ENCODE peak calls at places on chromosomes 12 and 14, in four cellular contexts. F is Panc1, T is cardiac muscle cell, J is psoas muscle. Z is an unnamed sample. For H3K27me3, the result is how much of the 10 kb centered on the place peaks cover.

GRCh38 chr14:59463773-59464650 is 1.2 kb downstream of the GPR135 start:
- DNase-seq in F (no peak), T (peak), J (no peak), Z (no peak)

GRCh38 chr14:105085766-105086165 is 20.5 kb upstream of the GPR132 start:
- DNase-seq in F (no peak), T (no peak), J (no peak), Z (no peak)

GRCh38 chr14:37078131-37078530 is 94.3 kb downstream of the SLC25A21 start:
- DNase-seq in F (no peak), T (no peak), J (no peak), Z (no peak)

GRCh38 chr12:131621701-131622421 is 89.0 kb upstream of the SFSWAP start:
- DNase-seq in F (no peak), T (peak), J (no peak), Z (no peak)

GRCh38 chr12:3107071-3107583 is 29.9 kb downstream of the TSPAN9 start:
- DNase-seq in F (no peak), T (peak), J (no peak), Z (no peak)

GRCh38 chr12:68497702-68498101 is 113.0 kb upstream of the RAP1B start:
- DNase-seq in F (no peak), T (peak), J (no peak), Z (no peak)

GRCh38 chr14:82861321-82861720 is 1327.7 kb upstream of the SEL1L start:
- DNase-seq in F (no peak), T (no peak), J (no peak), Z (no peak)

GRCh38 chr14:38616959-38617358 is 361.1 kb upstream of the CLEC14A start:
- DNase-seq in F (no peak), T (no peak), J (no peak), Z (no peak)

DNA sequence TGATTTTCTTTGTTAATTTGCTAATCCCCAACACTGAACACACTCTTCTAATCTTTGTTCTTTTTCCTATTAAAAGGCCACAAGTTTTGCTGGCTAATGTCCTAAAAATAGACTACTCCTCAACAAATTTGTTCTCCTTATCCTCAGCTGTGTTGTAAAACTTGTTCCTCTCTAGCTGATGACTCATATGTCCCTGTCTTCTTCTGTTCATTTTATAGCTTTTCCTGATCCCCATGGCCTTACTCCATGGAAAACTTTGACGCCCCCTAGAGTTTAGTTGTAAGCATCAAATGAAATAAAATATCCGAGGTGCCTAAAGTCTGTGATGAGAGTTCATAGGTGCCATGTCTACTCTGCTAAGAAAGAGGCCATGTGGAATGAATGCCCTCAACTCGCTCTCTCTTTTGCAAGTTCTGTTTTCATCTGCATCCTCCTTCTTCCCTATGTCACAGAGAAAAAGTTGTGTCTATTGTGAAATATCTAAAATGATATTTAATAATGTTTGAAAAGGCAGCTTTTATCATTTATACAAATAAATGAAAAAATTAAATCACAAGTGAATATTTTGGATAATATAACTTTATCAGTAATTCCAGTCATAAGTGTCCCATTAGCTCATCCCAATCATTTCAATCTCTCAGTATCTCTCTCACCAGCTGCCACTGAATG is 237.9 kb downstream of the IPO8 start:
- DNase-seq in F (no peak), T (peak), J (no peak), Z (no peak)
- TF ChIP-seq CTCF in F (peak), T (peak), J (no peak), Z (no peak)

GRCh38 chr12:116297224-116297834 is 19.8 kb upstream of the MED13L start:
- DNase-seq in F (no peak), T (no peak), J (no peak), Z (no peak)

GRCh38 chr12:116291218-116291617 is 13.7 kb upstream of the MED13L start:
- DNase-seq in F (no peak), T (no peak), J (no peak), Z (no peak)

GRCh38 chr12:116293687-116294463 is 16.4 kb upstream of the MED13L start:
- DNase-seq in F (no peak), T (no peak), J (no peak), Z (no peak)

GRCh38 chr12:116295327-116296263 is 18.1 kb upstream of the MED13L start:
- DNase-seq in F (no peak), T (peak), J (no peak), Z (no peak)

DNA sequence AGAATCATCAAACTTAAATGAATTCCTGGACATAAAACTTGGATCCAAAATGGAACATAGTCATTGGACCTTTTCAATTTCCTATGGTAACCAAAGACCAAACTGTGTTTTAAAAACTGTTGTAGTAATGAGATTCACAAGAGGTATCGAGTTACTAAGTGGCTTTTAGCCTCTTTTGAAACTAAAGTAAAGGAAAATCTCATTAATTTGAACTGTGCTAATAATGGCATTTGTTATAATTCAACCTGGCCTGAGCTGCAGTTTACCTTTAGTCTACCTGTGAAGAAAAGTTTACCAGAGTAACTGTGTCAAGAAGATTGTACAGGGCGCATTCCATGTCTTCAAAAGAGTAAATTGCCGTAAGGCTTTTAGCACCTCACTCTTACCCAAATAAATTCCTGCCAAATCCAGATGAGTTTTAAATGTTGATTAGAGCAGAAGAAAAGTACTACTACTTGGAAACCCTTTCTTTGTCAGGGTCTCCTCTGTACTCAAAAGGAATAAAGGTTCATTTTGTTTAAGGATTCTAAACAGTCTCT is 17.0 kb upstream of the MED13L start:
- DNase-seq in F (no peak), T (no peak), J (no peak), Z (no peak)
- H3K27me3 ChIP-seq in F (under half), T (under half), J (under half), Z (under half)

GRCh38 chr14:53391156-53391555 is 238.0 kb upstream of the DDHD1 start:
- DNase-seq in F (no peak), T (peak), J (no peak), Z (no peak)
- H3K27ac ChIP-seq in F (no peak), T (no peak), J (no peak), Z (no peak)

GRCh38 chr12:45121224-45121623 is 70.3 kb upstream of the DBX2 start:
- DNase-seq in F (no peak), T (no peak), J (no peak), Z (no peak)
- TF ChIP-seq CTCF in F (peak), T (no peak), J (no peak), Z (no peak)

GRCh38 chr12:56487448-56488040 is 417 bp downstream of the GLS2 start:
- DNase-seq in F (no peak), T (no peak), J (peak), Z (peak)

GRCh38 chr12:56484566-56484965 is 3.4 kb downstream of the GLS2 start:
- DNase-seq in F (no peak), T (no peak), J (no peak), Z (no peak)

GRCh38 chr12:56486694-56487093 is 1.3 kb downstream of the GLS2 start:
- DNase-seq in F (no peak), T (no peak), J (no peak), Z (no peak)

DNA sequence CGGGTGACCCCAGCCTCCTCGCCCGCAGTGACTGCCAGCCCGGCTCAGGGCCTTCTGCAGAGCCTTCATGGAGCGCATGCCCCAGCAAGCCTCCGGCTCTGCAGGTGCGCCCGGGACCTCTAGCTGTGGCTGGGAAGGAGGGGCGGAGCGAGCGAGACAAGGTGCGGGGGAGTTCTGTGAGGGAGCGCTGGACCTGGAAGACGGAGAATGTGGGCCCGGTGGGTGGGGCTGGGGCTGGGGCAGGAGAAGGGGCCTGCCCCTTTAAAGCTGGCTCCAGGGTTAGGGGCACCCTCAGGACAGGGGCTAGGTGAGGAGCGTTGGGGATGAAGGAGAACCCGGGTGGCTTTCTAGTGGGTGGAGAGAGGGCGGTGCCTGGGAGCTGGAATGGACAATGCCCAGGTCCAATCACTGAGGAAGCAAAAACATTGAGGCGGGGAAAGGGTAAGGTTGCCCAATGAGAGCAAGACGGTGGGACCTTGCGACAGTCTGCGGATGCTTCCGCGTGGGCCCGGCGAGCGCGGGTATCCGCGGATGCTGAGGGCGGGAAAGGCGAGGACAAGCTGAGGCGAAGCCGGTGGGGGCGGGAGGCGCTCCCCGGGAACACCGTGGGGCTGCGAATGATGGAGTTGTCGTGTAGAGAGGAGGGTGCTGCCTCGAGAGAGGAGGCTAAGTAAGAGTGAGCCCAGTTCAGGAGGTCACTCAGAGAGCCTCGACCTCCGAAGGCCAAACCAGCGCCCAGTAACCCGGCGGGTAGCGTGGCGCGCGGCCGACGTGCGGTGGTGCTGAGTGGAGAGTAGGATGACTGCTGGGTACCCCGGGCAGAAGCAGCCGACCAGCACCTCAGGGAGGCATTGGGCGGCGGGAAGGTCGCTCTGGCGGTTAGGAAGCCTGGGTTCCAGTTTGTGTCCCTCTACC is at the start of gene GLS2:
- DNase-seq in F (peak), T (peak), J (peak), Z (peak)
- H3K27me3 ChIP-seq in F (under half), T (half or more), J (under half), Z (under half)

DNA sequence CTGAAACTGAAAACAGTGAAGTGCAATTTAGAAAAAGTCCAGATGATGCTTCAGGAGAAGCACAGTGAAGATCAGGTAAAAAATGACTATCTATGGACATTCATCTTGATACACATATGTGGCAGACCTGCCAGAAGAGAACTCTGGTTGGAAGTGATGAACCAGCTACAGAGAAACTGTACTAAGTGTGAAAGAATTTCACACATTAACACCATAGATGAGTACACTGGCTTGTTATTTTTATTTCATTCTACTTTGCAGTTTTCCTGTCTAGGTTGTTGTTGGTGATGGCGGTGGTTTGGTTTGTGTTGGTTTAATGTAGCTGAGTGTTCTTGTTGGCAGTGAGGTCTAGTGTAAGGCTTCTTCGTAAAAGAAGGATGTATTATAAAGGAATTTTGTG is 174.6 kb downstream of the ESR2 start:
- DNase-seq in F (no peak), T (no peak), J (no peak), Z (no peak)
- H3K27ac ChIP-seq in F (no peak), T (no peak), J (peak), Z (no peak)

DNA sequence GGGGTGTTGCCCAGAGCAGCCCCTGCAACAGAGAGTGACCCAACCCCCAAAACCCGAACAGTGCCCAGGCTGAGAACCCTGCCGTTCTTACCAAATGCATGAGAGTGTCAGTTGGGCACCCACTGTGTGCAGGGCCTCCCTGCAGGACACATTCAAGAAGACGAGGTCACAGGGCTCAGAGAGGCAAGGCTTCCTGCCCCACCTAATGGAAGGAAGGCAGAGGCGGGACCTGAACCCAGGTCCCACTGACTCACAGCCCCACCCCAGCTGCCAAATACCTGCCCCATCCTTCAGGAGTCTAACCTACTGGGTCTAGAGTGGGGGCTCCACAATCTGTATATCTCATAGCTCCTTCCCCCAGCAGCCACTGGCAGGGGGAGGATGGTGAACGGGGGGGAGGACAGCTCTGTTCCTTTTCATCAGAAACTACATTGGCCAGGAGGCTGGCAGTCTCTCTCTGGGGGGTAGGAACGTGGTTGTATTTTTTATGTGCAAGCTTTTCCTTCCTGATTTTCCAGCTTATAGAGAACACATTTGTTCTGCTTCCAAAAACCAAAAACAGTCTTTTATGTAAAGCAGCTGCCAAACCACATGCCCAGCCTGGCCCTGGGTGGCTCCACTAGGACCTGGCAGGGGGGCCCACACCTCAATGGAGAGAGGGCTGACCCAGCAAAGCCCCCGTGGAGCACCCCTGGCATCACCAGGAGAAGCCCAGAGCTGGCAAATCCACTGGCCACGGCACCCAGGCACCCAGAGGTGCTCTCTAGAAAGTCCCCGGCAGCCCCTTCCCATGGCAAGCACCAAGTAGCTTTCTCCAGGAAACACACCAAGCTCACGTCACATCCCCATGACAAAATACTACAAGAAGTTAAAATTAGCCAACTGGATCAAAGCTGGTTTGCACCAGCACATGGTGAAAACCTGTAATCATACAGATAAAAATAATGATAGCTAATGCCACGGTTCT is 17.0 kb downstream of the NCOR2 start:
- DNase-seq in F (no peak), T (no peak), J (no peak), Z (no peak)
- TF ChIP-seq CTCF in F (no peak), T (no peak), J (no peak), Z (no peak)

Z was measured in CD4-positive, alpha-beta T cell.